ENCODE peak calls at places on chromosomes 5 and 9, in eight cellular contexts. One of them, this sample, is unnamed.

GRCh38 chr5:172866802-172867748 is 33.0 kb downstream of the ERGIC1 start:
- DNase-seq in HEK293T: no peak
- DNase-seq in HL-60: no peak
- DNase-seq in WTC11: no peak
- DNase-seq in cardiac fibroblast: no peak
- DNase-seq in H9: peak; percentile 46
- DNase-seq in SW480: no peak
- DNase-seq in mucosa of gallbladder: no peak
- DNase-seq in this sample: no peak

GRCh38 chr5:14206028-14206725 is 63.0 kb downstream of the TRIO start:
- DNase-seq in HEK293T: no peak
- DNase-seq in HL-60: no peak
- DNase-seq in WTC11: no peak
- DNase-seq in cardiac fibroblast: no peak
- DNase-seq in H9: no peak
- DNase-seq in SW480: no peak
- DNase-seq in mucosa of gallbladder: no peak
- DNase-seq in this sample: no peak

GRCh38 chr5:11251242-11251641 is 490.2 kb upstream of the DAP start:
- DNase-seq in HEK293T: no peak
- DNase-seq in HL-60: no peak
- DNase-seq in WTC11: no peak
- DNase-seq in cardiac fibroblast: peak; percentile 5
- DNase-seq in H9: no peak
- DNase-seq in SW480: peak; percentile 29
- DNase-seq in mucosa of gallbladder: no peak
- DNase-seq in this sample: peak; percentile 12

GRCh38 chr5:81971086-81971693 is 633 bp upstream of the ATG10 start:
- DNase-seq in HEK293T: no peak
- DNase-seq in HL-60: no peak
- DNase-seq in WTC11: no peak
- DNase-seq in cardiac fibroblast: peak; percentile 42
- DNase-seq in H9: no peak
- DNase-seq in SW480: peak; percentile 39
- DNase-seq in mucosa of gallbladder: no peak
- DNase-seq in this sample: peak; percentile 31

GRCh38 chr5:6464441-6464840 is 15.8 kb downstream of the UBE2QL1 start:
- DNase-seq in HEK293T: no peak
- DNase-seq in HL-60: no peak
- DNase-seq in WTC11: no peak
- DNase-seq in cardiac fibroblast: no peak
- DNase-seq in H9: no peak
- DNase-seq in SW480: no peak
- DNase-seq in mucosa of gallbladder: no peak
- DNase-seq in this sample: no peak

GRCh38 chr5:65812648-65813047 is 90.6 kb downstream of the NLN start:
- DNase-seq in HEK293T: no peak
- DNase-seq in HL-60: no peak
- DNase-seq in WTC11: no peak
- DNase-seq in cardiac fibroblast: no peak
- DNase-seq in H9: no peak
- DNase-seq in SW480: peak; percentile 79
- DNase-seq in mucosa of gallbladder: peak; percentile 41
- DNase-seq in this sample: no peak

GRCh38 chr9:35798658-35799366 is 7.4 kb downstream of the NPR2 start:
- DNase-seq in HEK293T: no peak
- DNase-seq in HL-60: peak; percentile 3
- DNase-seq in WTC11: no peak
- DNase-seq in cardiac fibroblast: peak; percentile 61
- DNase-seq in H9: no peak
- DNase-seq in SW480: peak; percentile 65
- DNase-seq in mucosa of gallbladder: no peak
- DNase-seq in this sample: peak; percentile 39

GRCh38 chr9:21747171-21747570 is 55.3 kb upstream of the MTAP start:
- DNase-seq in HEK293T: no peak
- DNase-seq in HL-60: no peak
- DNase-seq in WTC11: no peak
- DNase-seq in cardiac fibroblast: peak; percentile 89
- DNase-seq in H9: no peak
- DNase-seq in SW480: peak; percentile 40
- DNase-seq in mucosa of gallbladder: no peak
- DNase-seq in this sample: no peak

GRCh38 chr5:151772029-151772867 is 494 bp downstream of the G3BP1 start:
- DNase-seq in HEK293T: no peak
- DNase-seq in HL-60: peak; percentile 29
- DNase-seq in WTC11: peak; percentile 47
- DNase-seq in cardiac fibroblast: peak; percentile 32
- DNase-seq in H9: peak; percentile 46
- DNase-seq in SW480: peak; percentile 52
- DNase-seq in mucosa of gallbladder: no peak
- DNase-seq in this sample: peak; percentile 25

GRCh38 chr5:68757813-68758212 is 336.0 kb upstream of the SLC30A5 start:
- DNase-seq in HEK293T: no peak
- DNase-seq in HL-60: no peak
- DNase-seq in WTC11: no peak
- DNase-seq in cardiac fibroblast: no peak
- DNase-seq in H9: no peak
- DNase-seq in SW480: no peak
- DNase-seq in mucosa of gallbladder: peak; percentile 77
- DNase-seq in this sample: no peak

GRCh38 chr9:11312976-11313375 is 700.2 kb upstream of the PTPRD start:
- DNase-seq in HEK293T: no peak
- DNase-seq in HL-60: no peak
- DNase-seq in WTC11: no peak
- DNase-seq in cardiac fibroblast: no peak
- DNase-seq in H9: no peak
- DNase-seq in SW480: no peak
- DNase-seq in mucosa of gallbladder: no peak
- DNase-seq in this sample: no peak

GRCh38 chr9:70506159-70506558 is 91.7 kb upstream of the KLF9 start:
- DNase-seq in HEK293T: no peak
- DNase-seq in HL-60: no peak
- DNase-seq in WTC11: no peak
- DNase-seq in cardiac fibroblast: peak; percentile 36
- DNase-seq in H9: no peak
- DNase-seq in SW480: no peak
- DNase-seq in mucosa of gallbladder: no peak
- DNase-seq in this sample: no peak

GRCh38 chr5:52844885-52845284 is 57.2 kb downstream of the ITGA1 start:
- DNase-seq in HEK293T: no peak
- DNase-seq in HL-60: no peak
- DNase-seq in WTC11: no peak
- DNase-seq in cardiac fibroblast: peak; percentile 55
- DNase-seq in H9: no peak
- DNase-seq in SW480: no peak
- DNase-seq in mucosa of gallbladder: no peak
- DNase-seq in this sample: no peak

GRCh38 chr5:148168246-148168645 is at the start of gene SPINK14:
- DNase-seq in HEK293T: no peak
- DNase-seq in HL-60: no peak
- DNase-seq in WTC11: no peak
- DNase-seq in cardiac fibroblast: no peak
- DNase-seq in H9: no peak
- DNase-seq in SW480: no peak
- DNase-seq in mucosa of gallbladder: no peak
- DNase-seq in this sample: no peak

GRCh38 chr5:61590473-61590872 is 258.4 kb downstream of the ZSWIM6 start:
- DNase-seq in HEK293T: no peak
- DNase-seq in HL-60: no peak
- DNase-seq in WTC11: no peak
- DNase-seq in cardiac fibroblast: no peak
- DNase-seq in H9: no peak
- DNase-seq in SW480: no peak
- DNase-seq in mucosa of gallbladder: no peak
- DNase-seq in this sample: no peak

GRCh38 chr9:4592886-4593285 is 69.2 kb upstream of the PLPP6 start:
- DNase-seq in HEK293T: no peak
- DNase-seq in HL-60: no peak
- DNase-seq in WTC11: no peak
- DNase-seq in cardiac fibroblast: no peak
- DNase-seq in H9: no peak
- DNase-seq in SW480: no peak
- DNase-seq in mucosa of gallbladder: no peak
- DNase-seq in this sample: no peak